ENCODE peak calls at places on chromosomes 6 and 20, in five cellular contexts. V is suprapubic skin, J is HCT116, O is transverse colon, Z is upper lobe of left lung. W is an unnamed sample.

GRCh38 chr6:28940294-28940858 is 16.6 kb upstream of the TRIM27 start:
- DNase-seq in J (no peak), V (no peak), O (peak), Z (peak), W (peak)

GRCh38 chr20:57896563-57896962 is 186.7 kb upstream of the PMEPA1 start:
- DNase-seq in V (no peak), Z (peak), J (no peak), O (no peak), W (no peak)

GRCh38 chr6:135251416-135251815 is 70.3 kb downstream of the MYB start:
- DNase-seq in O (peak), J (no peak), V (no peak), Z (no peak), W (no peak)

GRCh38 chr20:33211817-33212424 is 5.2 kb upstream of the BPIFA3 start:
- DNase-seq in Z (no peak), J (peak), O (peak), V (no peak), W (no peak)

GRCh38 chr6:150016324-150017185 is 8.8 kb downstream of the RAET1L start:
- DNase-seq in O (peak), V (no peak), Z (no peak), J (peak), W (peak)

GRCh38 chr6:99148111-99148510 is 200.4 kb upstream of the FBXL4 start:
- DNase-seq in J (no peak), Z (no peak), O (no peak), V (no peak), W (no peak)

GRCh38 chr20:34299925-34300806 is 3.0 kb downstream of the AHCY start:
- DNase-seq in J (no peak), V (no peak), Z (no peak), O (no peak), W (no peak)

GRCh38 chr6:169851641-169852503 is 100.5 kb downstream of the ERMARD start:
- DNase-seq in J (no peak), V (no peak), O (no peak), Z (peak), W (peak)

GRCh38 chr6:16136086-16136485 is 7.2 kb downstream of the MYLIP start:
- DNase-seq in V (no peak), O (no peak), J (no peak), Z (no peak), W (no peak)

GRCh38 chr20:7291319-7291943 is 523.9 kb downstream of the BMP2 start:
- DNase-seq in O (no peak), Z (no peak), J (no peak), V (no peak), W (no peak)

GRCh38 chr6:125170376-125170775 is 16.8 kb downstream of the TPD52L1 start:
- DNase-seq in V (no peak), J (no peak), O (no peak), Z (no peak), W (no peak)

GRCh38 chr6:44697333-44697732 is 309.8 kb downstream of the CDC5L start:
- DNase-seq in O (no peak), Z (no peak), V (no peak), J (no peak), W (peak)

GRCh38 chr6:41474213-41474933 is 71.8 kb upstream of the FOXP4 start:
- DNase-seq in O (no peak), J (no peak), Z (no peak), V (no peak), W (no peak)

GRCh38 chr6:56047931-56048520 is 172.6 kb upstream of the BMP5 start:
- DNase-seq in J (no peak), Z (no peak), O (no peak), V (no peak), W (no peak)

GRCh38 chr20:48574383-48574782 is 253.4 kb downstream of the PREX1 start:
- DNase-seq in V (no peak), O (no peak), Z (no peak), J (peak), W (no peak)

GRCh38 chr6:133399426-133399825 is 158.3 kb downstream of the EYA4 start:
- DNase-seq in J (no peak), Z (no peak), V (no peak), O (no peak), W (no peak)
- TF ChIP-seq CTCF in J (no peak), Z (no peak), V (no peak), O (no peak), W (no peak)

GRCh38 chr20:38098952-38099351 is 65.4 kb downstream of the RPRD1B start:
- DNase-seq in Z (no peak), V (no peak), O (no peak), J (no peak), W (peak)
- TF ChIP-seq POLR2AphosphoS5 in Z (no peak), V (no peak), O (no peak), J (no peak), W (no peak)

GRCh38 chr6:36947570-36948351 is 6.8 kb upstream of the PI16 start:
- DNase-seq in O (no peak), J (peak), Z (no peak), V (peak), W (no peak)
- TF ChIP-seq CTCF in O (no peak), J (no peak), Z (no peak), V (no peak), W (no peak)

GRCh38 chr20:61579908-61580307 is 327.8 kb downstream of the CDH4 start:
- DNase-seq in Z (no peak), V (no peak), J (no peak), O (no peak), W (no peak)

GRCh38 chr20:61573415-61574305 is 321.6 kb downstream of the CDH4 start:
- DNase-seq in J (no peak), O (no peak), Z (no peak), V (no peak), W (no peak)

GRCh38 chr20:61575151-61575937 is 323.3 kb downstream of the CDH4 start:
- DNase-seq in Z (no peak), V (no peak), J (no peak), O (no peak), W (no peak)

GRCh38 chr20:61576372-61576771 is 324.3 kb downstream of the CDH4 start:
- DNase-seq in J (no peak), V (no peak), Z (no peak), O (no peak), W (no peak)

DNA sequence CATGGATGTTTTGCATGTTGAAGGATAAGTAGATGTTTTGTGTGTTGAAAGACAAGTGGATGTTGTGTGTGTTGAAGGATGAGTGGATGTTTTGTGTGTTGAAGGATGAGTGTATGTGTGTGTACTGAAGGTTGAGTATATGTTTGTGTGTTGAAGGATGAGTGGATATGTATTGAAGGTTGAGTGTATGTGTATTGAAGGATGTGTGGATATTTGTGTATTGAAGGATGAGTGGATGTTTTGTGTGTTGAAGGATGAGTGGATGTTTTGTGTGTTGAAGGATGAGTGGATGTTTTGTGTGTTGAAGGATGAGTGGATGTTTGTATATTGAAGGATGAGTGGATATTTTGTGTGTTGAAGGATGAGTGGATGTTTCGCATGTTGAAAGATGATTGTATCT is 325.0 kb downstream of the CDH4 start:
- DNase-seq in Z (no peak), V (no peak), J (no peak), O (no peak), W (no peak)
- TF ChIP-seq POLR2AphosphoS5 in Z (no peak), V (no peak), J (no peak), O (no peak), W (no peak)

DNA sequence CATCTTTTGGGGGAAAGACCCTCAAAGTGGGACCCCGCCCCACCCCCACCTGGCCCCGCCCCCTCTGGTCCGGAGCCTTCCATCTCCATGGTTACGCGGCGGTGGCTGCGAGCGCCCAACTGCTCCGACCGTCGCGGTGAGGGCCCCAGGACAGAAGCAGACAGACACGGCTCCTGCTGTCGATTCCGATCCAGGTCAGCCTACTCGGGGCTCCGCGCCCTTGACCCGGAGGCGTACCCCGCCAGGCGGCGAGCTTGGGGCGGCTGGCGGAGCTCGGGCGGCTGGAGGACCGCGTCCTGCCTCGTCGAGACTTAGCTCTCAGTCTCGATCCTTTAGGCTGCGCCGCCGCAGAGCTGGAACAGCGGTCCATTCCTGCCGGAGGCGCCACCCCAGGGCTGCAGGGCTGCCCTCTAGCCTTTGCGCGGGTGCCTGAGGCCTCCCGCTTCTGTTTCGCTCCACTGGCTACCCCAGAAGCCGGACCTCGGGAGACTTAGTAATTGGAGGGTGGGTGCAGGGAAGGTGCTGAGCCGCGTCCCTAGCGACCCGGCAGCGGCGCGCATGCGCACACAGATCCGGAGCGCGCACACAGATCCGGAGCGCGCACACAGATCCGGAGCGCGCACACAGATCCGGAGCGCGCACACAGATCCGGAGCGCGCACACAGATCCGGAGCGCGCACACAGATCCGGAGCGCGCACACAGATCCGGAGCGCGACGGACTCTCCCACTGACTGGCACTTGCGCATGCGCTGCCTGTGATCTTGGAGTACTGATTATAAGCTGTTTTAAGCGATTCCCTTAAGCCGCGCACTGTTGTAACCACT is at the start of gene CFAP206:
- DNase-seq in O (peak), V (peak), Z (peak), J (peak), W (no peak)
- TF ChIP-seq CTCF in O (no peak), V (no peak), Z (no peak), J (no peak), W (no peak)

GRCh38 chr20:50292324-50293243 is 102.0 kb downstream of the CEBPB start:
- DNase-seq in J (no peak), O (peak), V (peak), Z (peak), W (peak)
- TF ChIP-seq POLR2AphosphoS5 in J (no peak), O (peak), V (peak), Z (peak), W (peak)

DNA sequence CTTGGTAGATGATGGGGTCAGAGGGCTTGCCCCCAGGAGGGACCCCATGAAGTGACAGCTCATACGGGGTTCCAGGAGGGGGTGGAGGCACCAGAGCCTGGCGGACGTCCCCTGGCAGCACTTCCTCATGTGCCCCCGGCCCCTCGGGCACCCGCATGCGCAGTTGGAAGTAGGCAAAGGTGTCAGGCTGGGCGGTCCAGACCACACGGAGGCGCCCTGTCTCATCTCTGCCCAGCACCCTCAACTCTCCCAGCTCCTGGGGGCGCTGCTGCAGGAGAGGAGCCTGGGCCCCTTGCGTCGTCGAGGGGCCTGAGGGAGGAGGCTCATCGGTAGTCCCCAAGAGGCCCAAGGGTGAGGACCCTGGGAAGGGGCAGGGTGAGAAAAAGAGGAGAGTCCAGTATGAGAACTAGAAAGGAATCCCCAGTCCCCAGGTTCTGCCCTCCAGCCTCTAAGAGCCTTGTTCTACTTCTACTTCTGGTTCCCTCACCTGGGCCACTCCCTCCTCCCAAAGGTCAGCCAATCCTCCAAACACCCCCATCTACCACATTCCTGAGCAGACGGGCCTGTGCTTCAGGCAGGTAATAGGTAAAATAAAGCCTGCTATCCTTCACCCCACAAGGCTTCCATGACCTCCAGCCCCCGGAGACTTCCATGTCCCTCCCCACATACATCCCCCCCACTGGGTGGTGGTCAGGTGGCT is 23.2 kb downstream of the TNXB start:
- DNase-seq in J (no peak), V (no peak), O (no peak), Z (no peak), W (no peak)
- TF ChIP-seq CTCF in J (no peak), V (no peak), O (no peak), Z (no peak), W (no peak)

DNA sequence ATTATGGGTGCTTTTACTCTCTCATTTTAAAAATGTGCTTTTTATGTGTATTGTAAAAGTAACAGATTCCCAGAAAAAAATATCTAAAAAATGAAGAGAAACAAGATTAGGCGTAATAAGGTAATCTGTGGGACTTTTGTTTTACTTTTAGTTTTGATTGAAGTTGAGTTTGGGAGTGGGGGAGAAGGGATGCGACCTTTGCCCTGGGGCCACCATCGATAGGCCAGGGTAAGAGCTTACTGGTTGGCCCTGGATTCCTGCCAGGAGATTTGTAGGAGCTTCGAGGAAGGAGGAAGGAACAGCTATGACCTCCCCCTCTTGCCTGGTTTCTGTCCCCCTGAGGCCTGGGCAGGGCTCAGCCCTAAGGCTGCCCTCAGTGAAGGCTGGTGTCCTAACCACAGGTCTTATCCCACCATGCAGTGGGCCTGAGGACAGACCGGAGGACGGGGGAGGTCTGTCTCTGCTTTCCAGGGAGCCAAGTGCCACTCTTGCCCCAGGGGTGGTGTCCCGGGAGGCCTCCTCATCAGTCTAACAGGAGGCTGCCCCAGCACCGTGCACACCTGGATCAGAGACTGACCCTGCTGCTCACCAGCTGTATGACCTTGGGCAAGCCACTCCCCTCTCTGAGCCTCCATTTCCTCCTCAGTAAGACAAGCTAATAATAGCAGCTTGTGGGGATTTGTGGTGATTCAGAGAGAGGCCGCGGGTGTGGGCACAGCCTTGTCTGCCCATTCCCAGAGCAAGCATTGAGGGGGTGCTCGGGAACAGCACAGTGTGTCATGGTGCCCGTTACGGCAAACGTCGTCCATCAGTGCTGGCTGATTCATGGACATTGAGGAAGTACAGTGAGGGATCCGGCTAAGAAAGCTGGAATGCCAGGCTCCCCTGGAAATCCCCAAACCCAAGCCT is 21.2 kb downstream of the TGM2 start:
- DNase-seq in Z (no peak), J (no peak), V (no peak), O (peak), W (no peak)
- TF ChIP-seq POLR2AphosphoS5 in Z (peak), J (no peak), V (no peak), O (no peak), W (no peak)

GRCh38 chr6:15061176-15061575 is 184.7 kb upstream of the JARID2 start:
- DNase-seq in V (no peak), O (no peak), J (no peak), Z (no peak), W (no peak)

GRCh38 chr6:15063253-15063853 is 182.5 kb upstream of the JARID2 start:
- DNase-seq in Z (no peak), V (no peak), J (no peak), O (peak), W (no peak)

GRCh38 chr6:15061908-15062307 is 184.0 kb upstream of the JARID2 start:
- DNase-seq in Z (no peak), J (no peak), V (no peak), O (no peak), W (no peak)

GRCh38 chr6:15062311-15063252 is 183.3 kb upstream of the JARID2 start:
- DNase-seq in O (no peak), V (no peak), J (no peak), Z (no peak), W (no peak)

DNA sequence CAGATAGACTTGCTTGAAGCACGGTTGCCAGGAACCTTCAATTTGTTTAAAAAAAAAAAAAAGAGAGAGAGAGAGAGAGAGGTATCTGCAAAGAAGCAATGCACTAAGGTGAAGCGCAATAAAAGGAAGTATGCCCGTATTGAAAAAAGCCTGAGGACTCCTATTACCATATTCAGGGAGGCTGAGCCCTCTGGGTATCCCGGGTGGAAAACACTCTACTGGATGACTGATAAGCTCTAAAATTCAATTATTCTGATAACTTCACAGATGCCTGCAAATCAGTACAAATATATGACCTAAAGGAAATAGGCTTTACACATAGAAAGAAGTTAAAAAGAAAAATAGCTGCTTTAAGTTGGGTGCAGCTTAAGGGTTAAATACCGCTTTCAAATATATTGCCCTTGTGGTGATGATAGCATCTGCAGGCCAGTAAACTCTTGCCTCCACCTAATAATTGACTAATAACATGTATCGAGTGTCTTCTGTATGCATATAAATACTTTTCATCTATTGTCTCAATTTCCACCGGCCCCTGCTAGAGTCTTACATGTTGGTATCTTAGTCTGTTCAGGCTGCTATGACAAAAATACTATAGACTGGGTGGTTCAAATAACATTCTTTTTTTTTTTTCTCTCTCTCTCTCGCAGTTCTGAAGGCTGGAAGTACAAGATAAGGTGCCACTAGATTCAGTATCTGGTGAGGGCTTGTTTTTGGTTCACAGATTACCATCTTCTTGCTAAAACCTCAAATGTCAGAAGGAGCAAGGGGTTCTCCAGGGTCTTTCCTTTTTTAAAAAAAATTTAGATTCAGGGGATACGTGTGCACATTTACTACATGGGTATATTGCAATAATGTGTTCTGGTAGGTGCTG is 187.4 kb upstream of the JARID2 start:
- DNase-seq in Z (no peak), O (no peak), J (no peak), V (no peak), W (no peak)
- TF ChIP-seq CTCF in Z (no peak), O (no peak), J (peak), V (no peak), W (no peak)

DNA sequence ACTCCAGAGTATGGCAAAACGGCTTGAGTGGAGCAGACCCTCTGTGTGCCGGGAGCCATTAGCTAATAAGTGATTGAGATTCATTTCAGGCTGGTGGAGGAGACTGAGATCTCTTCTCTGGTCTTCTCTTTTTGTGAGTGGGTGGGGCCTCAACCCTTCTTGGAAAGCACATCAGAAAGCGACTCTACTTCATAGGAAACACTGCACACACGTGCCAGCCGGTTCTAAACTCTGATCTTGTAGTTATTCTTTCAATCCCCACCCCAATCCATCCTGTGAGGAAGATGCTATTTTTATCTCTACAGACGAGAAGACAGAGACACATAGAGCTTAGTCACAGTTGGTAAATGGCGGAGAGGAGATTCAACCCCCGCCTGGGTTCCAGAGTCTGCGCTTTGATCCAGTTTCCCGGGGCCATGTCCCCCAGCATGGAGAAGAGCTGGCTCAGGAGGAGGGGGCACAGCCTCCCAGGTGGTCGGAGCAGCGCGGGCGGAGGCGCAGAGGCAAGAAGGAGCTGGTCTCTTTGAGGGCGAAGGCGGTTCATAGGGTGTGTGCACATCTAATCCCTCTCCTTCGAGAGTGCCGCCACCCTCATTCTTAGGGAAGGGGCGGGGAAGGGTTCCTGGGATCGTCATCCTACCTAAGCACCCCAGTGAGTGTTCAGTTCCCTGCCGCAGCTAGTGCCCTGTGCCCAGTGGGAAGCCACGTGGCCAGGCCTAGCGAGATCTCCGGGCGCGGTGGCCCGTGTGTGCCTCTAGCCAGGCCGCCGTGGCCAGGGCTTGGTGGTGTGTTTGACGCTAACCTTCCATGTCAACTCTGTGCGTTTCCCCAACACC is 49.0 kb upstream of the TAGAP start:
- DNase-seq in Z (peak), V (no peak), J (no peak), O (no peak), W (no peak)
- TF ChIP-seq POLR2AphosphoS5 in Z (no peak), V (no peak), J (no peak), O (no peak), W (no peak)

W was measured in vagina.